ENCODE peak calls at places on chromosomes 3 and 15, in ten cellular contexts. D is dorsolateral prefrontal cortex; S is kidney epithelial cell; X is EL; W is stimulated activated naive B cell treated with anti-CD40 and anti-IgM and Interleukin-4, amounts not matched to agents 10 μg/mL and 1 μg/mL and 100 μg/mL, for 72 hours; A is NCI-H524; G is activated CD8-positive, alpha-beta memory T cell treated with anti-CD3 and anti-CD28 coated beads, Interleukin-2, amount 10 ng/mL, durations not matched to agents 7 days and 5 days; N is DMS 273 treated with DMSO at 0.1 percent for 48 hours; I is NCI-H2171 treated with DMSO at 0.1 percent for 48 hours; V is GM20000. H is an unnamed sample.

GRCh38 chr3:176274161-176274560 is 923.1 kb downstream of the TBL1XR1 start:
- DNase-seq in D (no peak), S (no peak), X (no peak), W (no peak), A (no peak), G (no peak), N (no peak), I (peak), V (no peak), H (no peak)

GRCh38 chr3:124601189-124601588 is 129.1 kb upstream of the UMPS start:
- DNase-seq in D (no peak), S (no peak), X (no peak), W (no peak), A (no peak), G (no peak), N (no peak), I (no peak), V (no peak), H (no peak)

GRCh38 chr3:146566138-146566537 is 21.7 kb upstream of the PLSCR1 start:
- DNase-seq in D (no peak), S (no peak), X (no peak), W (no peak), A (no peak), G (no peak), N (no peak), I (no peak), V (no peak), H (no peak)

GRCh38 chr3:184399410-184399809 is 19.6 kb downstream of the CHRD start:
- DNase-seq in D (no peak), S (peak), X (peak), W (no peak), A (no peak), G (no peak), N (no peak), I (no peak), V (no peak), H (peak)

GRCh38 chr15:80749589-80749988 is 29.6 kb upstream of the CEMIP start:
- DNase-seq in D (no peak), S (no peak), X (peak), W (no peak), A (no peak), G (no peak), N (no peak), I (no peak), V (no peak), H (no peak)

GRCh38 chr15:70466895-70467529 is 296.3 kb downstream of the UACA start:
- DNase-seq in D (peak), S (no peak), X (peak), W (peak), A (peak), G (peak), N (peak), I (peak), V (peak), H (peak)

GRCh38 chr15:90421527-90421926 is 33.5 kb downstream of the IQGAP1 start:
- DNase-seq in D (no peak), S (no peak), X (no peak), W (no peak), A (no peak), G (no peak), N (no peak), I (no peak), V (no peak), H (no peak)

GRCh38 chr15:32888221-32888761 is 170.5 kb downstream of the GREM1 start:
- DNase-seq in D (no peak), S (no peak), X (peak), W (no peak), A (no peak), G (no peak), N (no peak), I (no peak), V (no peak), H (no peak)

GRCh38 chr15:83844742-83845141 is 190.8 kb downstream of the ADAMTSL3 start:
- DNase-seq in D (no peak), S (no peak), X (no peak), W (no peak), A (peak), G (no peak), N (peak), I (no peak), V (no peak), H (no peak)

GRCh38 chr3:186259612-186260383 is 102.2 kb downstream of the DGKG start:
- DNase-seq in D (peak), S (peak), X (peak), W (peak), A (peak), G (peak), N (peak), I (peak), V (peak), H (peak)

GRCh38 chr3:43727930-43728329 is 37.2 kb downstream of the ABHD5 start:
- DNase-seq in D (no peak), S (no peak), X (no peak), W (no peak), A (no peak), G (no peak), N (no peak), I (no peak), V (no peak), H (no peak)

GRCh38 chr15:89221543-89221942 is at the start of gene RLBP1:
- DNase-seq in D (no peak), S (no peak), X (no peak), W (no peak), A (no peak), G (no peak), N (no peak), I (no peak), V (no peak), H (no peak)

GRCh38 chr3:69541059-69541471 is 155.2 kb upstream of the FRMD4B start:
- DNase-seq in D (no peak), S (peak), X (no peak), W (no peak), A (no peak), G (no peak), N (no peak), I (peak), V (no peak), H (no peak)

GRCh38 chr3:125194061-125194848 is 18.3 kb downstream of the SLC12A8 start:
- DNase-seq in D (no peak), S (no peak), X (no peak), W (no peak), A (no peak), G (no peak), N (no peak), I (peak), V (no peak), H (no peak)

GRCh38 chr3:192082733-192083660 is 622.0 kb downstream of the PYDC2 start:
- DNase-seq in D (no peak), S (no peak), X (no peak), W (no peak), A (no peak), G (no peak), N (no peak), I (peak), V (peak), H (no peak)

GRCh38 chr3:33096103-33096868 is 660 bp downstream of the GLB1 start:
- DNase-seq in D (peak), S (no peak), X (peak), W (peak), A (no peak), G (peak), N (no peak), I (peak), V (peak), H (peak)

GRCh38 chr15:44092221-44092620 is 102.8 kb downstream of the FRMD5 start:
- DNase-seq in D (no peak), S (peak), X (peak), W (no peak), A (no peak), G (no peak), N (no peak), I (no peak), V (no peak), H (no peak)

GRCh38 chr3:168546707-168547106 is 451.0 kb upstream of the GOLIM4 start:
- DNase-seq in D (no peak), S (no peak), X (no peak), W (no peak), A (no peak), G (no peak), N (no peak), I (no peak), V (no peak), H (no peak)

GRCh38 chr3:40309925-40310635 is 573 bp downstream of the EIF1B start:
- DNase-seq in D (peak), S (no peak), X (peak), W (peak), A (no peak), G (peak), N (no peak), I (peak), V (no peak), H (peak)

GRCh38 chr15:71743861-71744382 is 66.4 kb upstream of the NR2E3 start:
- DNase-seq in D (no peak), S (no peak), X (peak), W (no peak), A (peak), G (peak), N (no peak), I (peak), V (peak), H (peak)

GRCh38 chr3:50189274-50189673 is 2.1 kb upstream of the GNAT1 start:
- DNase-seq in D (peak), S (peak), X (peak), W (no peak), A (peak), G (peak), N (peak), I (peak), V (peak), H (peak)

GRCh38 chr3:87309601-87310000 is 33.2 kb upstream of the POU1F1 start:
- DNase-seq in D (no peak), S (no peak), X (no peak), W (no peak), A (no peak), G (no peak), N (no peak), I (no peak), V (no peak), H (peak)

GRCh38 chr3:18379647-18380046 is 45.5 kb downstream of the SATB1 start:
- DNase-seq in D (no peak), S (no peak), X (no peak), W (no peak), A (no peak), G (no peak), N (no peak), I (no peak), V (no peak), H (no peak)

GRCh38 chr3:194536883-194537637 is 50.3 kb upstream of the ATP13A3 start:
- DNase-seq in D (no peak), S (no peak), X (peak), W (no peak), A (no peak), G (no peak), N (peak), I (peak), V (no peak), H (peak)

GRCh38 chr3:9859530-9860025 is 15.8 kb upstream of the RPUSD3 start:
- DNase-seq in D (no peak), S (no peak), X (no peak), W (no peak), A (no peak), G (no peak), N (no peak), I (no peak), V (no peak), H (no peak)

GRCh38 chr3:69542265-69543079 is 156.6 kb upstream of the FRMD4B start:
- DNase-seq in D (peak), S (no peak), X (no peak), W (no peak), A (no peak), G (no peak), N (no peak), I (peak), V (peak), H (no peak)

GRCh38 chr3:197942956-197943556 is 6.9 kb upstream of the RPL35A start:
- DNase-seq in D (no peak), S (no peak), X (peak), W (no peak), A (peak), G (no peak), N (peak), I (peak), V (peak), H (peak)

GRCh38 chr3:176554264-176554663 is 643.0 kb downstream of the TBL1XR1 start:
- DNase-seq in D (no peak), S (no peak), X (no peak), W (no peak), A (no peak), G (no peak), N (no peak), I (no peak), V (no peak), H (no peak)

GRCh38 chr15:43953402-43953801 is 126.6 kb downstream of the WDR76 start:
- DNase-seq in D (no peak), S (no peak), X (no peak), W (no peak), A (no peak), G (no peak), N (no peak), I (no peak), V (no peak), H (no peak)

GRCh38 chr3:43540625-43541024 is 81.2 kb downstream of the ANO10 start:
- DNase-seq in D (no peak), S (no peak), X (peak), W (no peak), A (no peak), G (no peak), N (no peak), I (no peak), V (no peak), H (no peak)

GRCh38 chr3:37014620-37015019 is 21.3 kb downstream of the MLH1 start:
- DNase-seq in D (no peak), S (no peak), X (no peak), W (no peak), A (no peak), G (no peak), N (no peak), I (no peak), V (no peak), H (no peak)

GRCh38 chr3:158110658-158111018 is 749 bp downstream of the RSRC1 start:
- DNase-seq in D (no peak), S (no peak), X (no peak), W (no peak), A (no peak), G (no peak), N (peak), I (peak), V (no peak), H (no peak)

GRCh38 chr3:72255736-72256559 is 471.0 kb upstream of the PROK2 start:
- DNase-seq in D (no peak), S (peak), X (no peak), W (no peak), A (no peak), G (no peak), N (peak), I (peak), V (no peak), H (no peak)

GRCh38 chr3:148400754-148401153 is 296.9 kb upstream of the AGTR1 start:
- DNase-seq in D (no peak), S (no peak), X (no peak), W (no peak), A (no peak), G (no peak), N (no peak), I (no peak), V (no peak), H (no peak)

GRCh38 chr3:184381261-184382224 is 1.7 kb downstream of the CHRD start:
- DNase-seq in D (no peak), S (no peak), X (no peak), W (no peak), A (no peak), G (no peak), N (no peak), I (no peak), V (peak), H (no peak)

GRCh38 chr15:42101861-42102260 is 7.5 kb upstream of the PLA2G4D start:
- DNase-seq in D (no peak), S (no peak), X (peak), W (no peak), A (no peak), G (no peak), N (no peak), I (no peak), V (no peak), H (no peak)

GRCh38 chr15:77607111-77607893 is 25.4 kb downstream of the LINGO1 start:
- DNase-seq in D (peak), S (no peak), X (peak), W (no peak), A (peak), G (no peak), N (peak), I (peak), V (no peak), H (no peak)

GRCh38 chr3:181457190-181457589 is 254.5 kb upstream of the SOX2 start:
- DNase-seq in D (peak), S (no peak), X (no peak), W (no peak), A (no peak), G (no peak), N (no peak), I (no peak), V (no peak), H (no peak)

GRCh38 chr3:71466483-71466882 is 117.0 kb downstream of the FOXP1 start:
- DNase-seq in D (no peak), S (no peak), X (no peak), W (no peak), A (no peak), G (no peak), N (no peak), I (no peak), V (no peak), H (no peak)

H was measured in ACHN.